ENCODE peak calls at places on chromosomes 13 and 19, in four cellular contexts. T is body of pancreas, O is cardiac muscle cell, L is lung. S is an unnamed sample. For H3K36me3, the result is how much of the 10 kb centered on the place peaks cover.

GRCh38 chr19:33052352-33052972 is 12.2 kb downstream of the RHPN2 start:
- DNase-seq in T (peak), O (no peak), L (no peak), S (no peak)

GRCh38 chr13:92126399-92126798 is 728.0 kb downstream of the GPC5 start:
- DNase-seq in T (no peak), O (no peak), L (no peak), S (no peak)

GRCh38 chr19:17658240-17658639 is 29.9 kb downstream of the UNC13A start:
- DNase-seq in T (no peak), O (no peak), L (no peak), S (no peak)

GRCh38 chr13:87274209-87274819 is 396.9 kb upstream of the SLITRK5 start:
- DNase-seq in T (peak), O (peak), L (peak), S (no peak)

GRCh38 chr19:55066107-55066709 is 3.3 kb upstream of the RDH13 start:
- DNase-seq in T (no peak), O (no peak), L (no peak), S (no peak)

GRCh38 chr19:49862411-49863253 is 4.7 kb downstream of the PNKP start:
- DNase-seq in T (no peak), O (peak), L (no peak), S (no peak)

GRCh38 chr19:7292950-7293794 is 1.0 kb downstream of the INSR start:
- DNase-seq in T (peak), O (peak), L (peak), S (no peak)

GRCh38 chr19:1312732-1313694 is 27.3 kb downstream of the EFNA2 start:
- DNase-seq in T (peak), O (no peak), L (no peak), S (no peak)

GRCh38 chr19:58394821-58395219 is 636 bp upstream of the RNF225 start:
- DNase-seq in T (no peak), O (no peak), L (no peak), S (no peak)

GRCh38 chr13:73057284-73058025 is 1.4 kb upstream of the KLF5 start:
- DNase-seq in T (no peak), O (no peak), L (no peak), S (no peak)

GRCh38 chr19:38893341-38893771 is 6.1 kb downstream of the SIRT2 start:
- DNase-seq in T (no peak), O (no peak), L (no peak), S (no peak)

GRCh38 chr19:31260171-31260933 is 88.9 kb downstream of the TSHZ3 start:
- DNase-seq in T (no peak), O (no peak), L (no peak), S (no peak)

GRCh38 chr19:45863840-45864628 is at the start of gene FOXA3:
- DNase-seq in T (peak), O (peak), L (no peak), S (peak)

GRCh38 chr13:42970824-42971669 is 21.0 kb downstream of the EPSTI1 start:
- DNase-seq in T (peak), O (peak), L (no peak), S (peak)

GRCh38 chr19:51750381-51751124 is 1.1 kb downstream of the FPR1 start:
- DNase-seq in T (no peak), O (no peak), L (no peak), S (no peak)

GRCh38 chr19:51754106-51754505 is 2.4 kb upstream of the FPR1 start:
- DNase-seq in T (no peak), O (no peak), L (no peak), S (no peak)

GRCh38 chr19:51749979-51750378 is 1.7 kb downstream of the FPR1 start:
- DNase-seq in T (no peak), O (no peak), L (no peak), S (no peak)

GRCh38 chr19:51754770-51755169 is 3.1 kb upstream of the FPR1 start:
- DNase-seq in T (no peak), O (no peak), L (no peak), S (no peak)

GRCh38 chr19:51751655-51752054 is at the start of gene FPR1:
- DNase-seq in T (no peak), O (no peak), L (no peak), S (no peak)
- H3K27ac ChIP-seq in T (no peak), O (no peak), L (peak), S (no peak)

GRCh38 chr19:41330476-41330875 is 20.5 kb downstream of the CCDC97 start:
- DNase-seq in T (no peak), O (no peak), L (no peak), S (no peak)
- H3K36me3 ChIP-seq in T (under half), O (under half), L (under half), S (under half)

GRCh38 chr13:102597029-102598015 is 536 bp downstream of the TPP2 start:
- DNase-seq in T (peak), O (peak), L (no peak), S (peak)

GRCh38 chr13:102596147-102597028 is at the start of gene TPP2:
- DNase-seq in T (peak), O (peak), L (peak), S (peak)

GRCh38 chr13:102599451-102600012 is 2.7 kb downstream of the TPP2 start:
- DNase-seq in T (no peak), O (no peak), L (no peak), S (no peak)

GRCh38 chr13:102591988-102592781 is 4.6 kb upstream of the TPP2 start:
- DNase-seq in T (peak), O (peak), L (peak), S (peak)

GRCh38 chr13:102598061-102598460 is 1.3 kb downstream of the TPP2 start:
- DNase-seq in T (no peak), O (no peak), L (no peak), S (no peak)
- H3K27ac ChIP-seq in T (no peak), O (no peak), L (no peak), S (peak)

GRCh38 chr19:34224996-34225658 is 29.2 kb upstream of the GARRE1 start:
- DNase-seq in T (no peak), O (no peak), L (no peak), S (no peak)
- H3K36me3 ChIP-seq in T (under half), O (half or more), L (under half), S (half or more)

GRCh38 chr13:75481176-75482069 is 546 bp downstream of the TBC1D4 start:
- DNase-seq in T (peak), O (peak), L (peak), S (no peak)

GRCh38 chr13:75482070-75482819 is at the start of gene TBC1D4:
- DNase-seq in T (peak), O (peak), L (peak), S (peak)

GRCh38 chr13:75482820-75483079 is 781 bp upstream of the TBC1D4 start:
- DNase-seq in T (no peak), O (no peak), L (no peak), S (no peak)

GRCh38 chr13:75479102-75479501 is 2.9 kb downstream of the TBC1D4 start:
- DNase-seq in T (no peak), O (no peak), L (no peak), S (no peak)

DNA sequence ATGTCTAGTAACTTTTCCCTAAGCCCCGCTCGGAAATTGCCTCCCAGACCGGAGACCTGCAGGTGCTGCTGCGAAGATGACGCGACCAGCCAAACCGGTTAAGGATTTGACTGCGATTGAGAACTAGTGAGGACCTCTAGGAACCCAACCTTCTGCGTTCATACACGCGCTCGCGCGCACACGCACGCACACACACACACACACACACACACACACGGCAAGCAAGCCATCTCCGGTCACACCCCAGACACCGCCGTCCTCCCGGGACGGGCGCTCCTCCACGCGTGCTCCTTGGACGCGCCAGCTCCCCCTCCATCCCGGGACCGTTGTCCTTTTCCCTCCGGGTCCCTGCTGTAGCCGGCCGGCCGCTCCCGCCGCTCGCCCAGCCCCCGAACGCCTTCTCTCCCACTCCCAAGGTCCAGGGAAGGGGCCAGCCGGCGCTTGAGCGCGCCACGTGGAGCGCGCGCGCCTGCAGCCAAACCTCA is 1.2 kb downstream of the TBC1D4 start:
- DNase-seq in T (peak), O (peak), L (peak), S (no peak)
- H3K27ac ChIP-seq in T (peak), O (no peak), L (no peak), S (no peak)

DNA sequence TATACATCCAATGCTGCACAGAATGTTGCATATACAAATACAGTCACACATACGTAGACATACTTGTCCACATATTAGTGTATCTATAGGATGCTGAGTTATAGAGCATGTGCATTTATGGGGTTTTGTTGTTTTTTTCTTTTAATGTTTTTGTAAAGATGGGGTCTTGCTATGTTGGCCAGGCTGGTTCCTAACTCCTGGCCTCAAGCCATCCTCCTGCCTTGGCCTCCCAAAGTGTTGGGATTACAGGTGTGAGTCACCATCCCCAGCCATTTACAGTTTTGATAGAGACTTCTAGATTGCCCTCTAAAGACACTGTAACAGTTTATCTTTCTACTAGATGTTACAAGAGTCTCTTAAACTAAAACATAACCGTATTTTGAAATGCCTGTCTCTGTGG is 14.3 kb downstream of the HNRNPUL1 start:
- DNase-seq in T (no peak), O (no peak), L (no peak), S (no peak)
- H3K36me3 ChIP-seq in T (under half), O (half or more), L (half or more), S (half or more)

GRCh38 chr13:59300347-59301165 is 863.2 kb downstream of the DIAPH3 start:
- DNase-seq in T (peak), O (no peak), L (no peak), S (no peak)

GRCh38 chr13:59301166-59301551 is 862.6 kb downstream of the DIAPH3 start:
- DNase-seq in T (no peak), O (no peak), L (no peak), S (no peak)

GRCh38 chr13:59305896-59306295 is 857.8 kb downstream of the DIAPH3 start:
- DNase-seq in T (no peak), O (no peak), L (no peak), S (no peak)

GRCh38 chr13:59303433-59303832 is 860.3 kb downstream of the DIAPH3 start:
- DNase-seq in T (no peak), O (no peak), L (no peak), S (no peak)

GRCh38 chr13:59304596-59304995 is 859.1 kb downstream of the DIAPH3 start:
- DNase-seq in T (peak), O (no peak), L (no peak), S (no peak)
- H3K27ac ChIP-seq in T (no peak), O (no peak), L (no peak), S (no peak)

DNA sequence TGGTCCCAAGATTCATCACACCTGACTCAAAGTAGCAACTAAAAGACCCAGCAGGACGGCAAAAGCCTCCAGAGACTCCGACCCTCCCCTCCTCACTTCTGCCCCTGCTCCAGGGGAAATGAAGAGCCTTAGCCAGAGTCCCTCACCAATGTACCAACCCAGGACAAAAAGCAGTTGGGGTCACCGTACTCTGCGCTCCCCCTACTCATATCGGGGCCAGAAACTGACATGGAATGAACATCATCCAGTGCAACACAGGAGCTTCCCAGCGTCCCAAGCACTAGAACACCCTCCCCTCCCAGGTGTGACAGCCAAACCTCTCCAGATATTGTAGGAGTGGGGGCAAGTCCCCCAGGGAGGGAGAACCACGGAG is 1.7 kb downstream of the EEF2 start:
- DNase-seq in T (no peak), O (no peak), L (no peak), S (no peak)
- H3K36me3 ChIP-seq in T (under half), O (half or more), L (half or more), S (half or more)

DNA sequence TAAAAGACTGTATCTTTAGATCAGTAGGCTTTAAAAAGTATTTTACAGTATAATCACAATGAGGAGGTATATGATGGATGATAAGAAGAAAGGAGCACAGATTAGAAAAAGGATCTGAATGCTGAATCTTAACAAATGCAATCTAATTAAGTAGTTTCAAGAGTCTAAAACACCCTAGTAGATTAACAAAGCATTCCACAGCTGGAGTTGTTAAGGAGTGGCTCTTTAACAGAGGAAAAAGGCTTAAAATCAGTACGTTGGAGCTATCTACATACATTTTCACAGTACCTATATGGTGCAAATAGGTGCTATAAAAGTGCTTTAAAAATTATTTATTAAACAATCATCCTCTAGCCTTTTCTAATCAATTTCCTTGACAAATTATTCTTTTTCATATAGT is 34.5 kb downstream of the TSC22D1 start:
- DNase-seq in T (no peak), O (no peak), L (no peak), S (no peak)
- H3K27ac ChIP-seq in T (no peak), O (no peak), L (no peak), S (no peak)

DNA sequence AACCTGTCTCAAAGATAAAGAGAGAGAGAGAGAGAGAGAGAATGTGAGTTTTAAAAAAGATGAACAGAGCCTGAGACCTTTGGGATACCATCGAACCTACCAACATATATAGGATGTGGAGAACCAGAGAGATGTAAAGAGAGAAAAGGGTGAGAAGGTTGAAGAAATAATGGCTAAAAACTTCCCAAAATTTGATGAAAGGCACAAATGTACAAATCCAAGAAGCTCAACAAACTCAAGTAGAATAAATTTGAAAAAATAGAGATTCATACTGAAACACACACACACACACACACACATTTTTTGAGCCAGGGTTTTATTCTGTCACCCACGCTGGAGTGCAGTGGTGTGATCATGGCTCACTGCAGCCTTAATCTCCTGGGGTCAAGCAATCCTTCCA is 16.3 kb downstream of the ZNF558 start:
- DNase-seq in T (no peak), O (no peak), L (no peak), S (no peak)
- H3K36me3 ChIP-seq in T (half or more), O (under half), L (under half), S (half or more)